ENCODE peak calls at places on chromosome 3, in eight cellular contexts. One of them, this sample, is unnamed.

GRCh38 chr3:114214542-114215341 is 22.6 kb downstream of the ZNF80 start:
- DNase-seq in NCI-H1092 treated with DMSO at 0.1 percent for 48 hours: no peak
- DNase-seq in IMR-90: no peak
- DNase-seq in cerebellar cortex: no peak
- DNase-seq in aorta: no peak
- DNase-seq in WERI-Rb-1: no peak
- DNase-seq in neural crest cell: no peak
- DNase-seq in stimulated activated CD4-positive, alpha-beta T cell treated with anti-CD3 and anti-CD28 coated beads, Interleukin-1b, Interleukin-23, amount 100 ng/mL, for 1 hour: no peak
- DNase-seq in this sample: no peak

GRCh38 chr3:21751891-21752290 is 881 bp upstream of the ZNF385D start:
- DNase-seq in IMR-90: no peak
- DNase-seq in aorta: no peak
- DNase-seq in WERI-Rb-1: no peak
- DNase-seq in NCI-H1092 treated with DMSO at 0.1 percent for 48 hours: no peak
- DNase-seq in neural crest cell: no peak
- DNase-seq in cerebellar cortex: peak; percentile 29
- DNase-seq in stimulated activated CD4-positive, alpha-beta T cell treated with anti-CD3 and anti-CD28 coated beads, Interleukin-1b, Interleukin-23, amount 100 ng/mL, for 1 hour: no peak
- DNase-seq in this sample: no peak

GRCh38 chr3:151012753-151013152 is 40.2 kb upstream of the CLRN1 start:
- DNase-seq in IMR-90: no peak
- DNase-seq in stimulated activated CD4-positive, alpha-beta T cell treated with anti-CD3 and anti-CD28 coated beads, Interleukin-1b, Interleukin-23, amount 100 ng/mL, for 1 hour: no peak
- DNase-seq in NCI-H1092 treated with DMSO at 0.1 percent for 48 hours: no peak
- DNase-seq in WERI-Rb-1: no peak
- DNase-seq in aorta: no peak
- DNase-seq in neural crest cell: no peak
- DNase-seq in cerebellar cortex: no peak
- DNase-seq in this sample: no peak

GRCh38 chr3:59451800-59452741 is 402.2 kb upstream of the CFAP20DC start:
- DNase-seq in stimulated activated CD4-positive, alpha-beta T cell treated with anti-CD3 and anti-CD28 coated beads, Interleukin-1b, Interleukin-23, amount 100 ng/mL, for 1 hour: no peak
- DNase-seq in neural crest cell: no peak
- DNase-seq in WERI-Rb-1: no peak
- DNase-seq in IMR-90: no peak
- DNase-seq in NCI-H1092 treated with DMSO at 0.1 percent for 48 hours: no peak
- DNase-seq in aorta: no peak
- DNase-seq in cerebellar cortex: no peak
- DNase-seq in this sample: no peak

GRCh38 chr3:78402720-78403119 is 1362.8 kb downstream of the ROBO2 start:
- DNase-seq in NCI-H1092 treated with DMSO at 0.1 percent for 48 hours: no peak
- DNase-seq in aorta: no peak
- DNase-seq in neural crest cell: no peak
- DNase-seq in WERI-Rb-1: no peak
- DNase-seq in cerebellar cortex: no peak
- DNase-seq in stimulated activated CD4-positive, alpha-beta T cell treated with anti-CD3 and anti-CD28 coated beads, Interleukin-1b, Interleukin-23, amount 100 ng/mL, for 1 hour: no peak
- DNase-seq in IMR-90: no peak
- DNase-seq in this sample: no peak

GRCh38 chr3:193407156-193407555 is 28.6 kb upstream of the ATP13A5 start:
- DNase-seq in neural crest cell: no peak
- DNase-seq in stimulated activated CD4-positive, alpha-beta T cell treated with anti-CD3 and anti-CD28 coated beads, Interleukin-1b, Interleukin-23, amount 100 ng/mL, for 1 hour: no peak
- DNase-seq in cerebellar cortex: no peak
- DNase-seq in WERI-Rb-1: no peak
- DNase-seq in NCI-H1092 treated with DMSO at 0.1 percent for 48 hours: no peak
- DNase-seq in IMR-90: no peak
- DNase-seq in aorta: no peak
- DNase-seq in this sample: no peak

GRCh38 chr3:125668804-125669203 is 73.5 kb upstream of the OSBPL11 start:
- DNase-seq in IMR-90: no peak
- DNase-seq in neural crest cell: no peak
- DNase-seq in aorta: no peak
- DNase-seq in stimulated activated CD4-positive, alpha-beta T cell treated with anti-CD3 and anti-CD28 coated beads, Interleukin-1b, Interleukin-23, amount 100 ng/mL, for 1 hour: no peak
- DNase-seq in NCI-H1092 treated with DMSO at 0.1 percent for 48 hours: no peak
- DNase-seq in WERI-Rb-1: no peak
- DNase-seq in cerebellar cortex: no peak
- DNase-seq in this sample: no peak

GRCh38 chr3:171455603-171456550 is 4.3 kb downstream of the TNIK start:
- DNase-seq in neural crest cell: no peak
- DNase-seq in IMR-90: no peak
- DNase-seq in aorta: no peak
- DNase-seq in NCI-H1092 treated with DMSO at 0.1 percent for 48 hours: no peak
- DNase-seq in stimulated activated CD4-positive, alpha-beta T cell treated with anti-CD3 and anti-CD28 coated beads, Interleukin-1b, Interleukin-23, amount 100 ng/mL, for 1 hour: no peak
- DNase-seq in WERI-Rb-1: no peak
- DNase-seq in cerebellar cortex: no peak
- DNase-seq in this sample: no peak

GRCh38 chr3:63976166-63976861 is 47.0 kb downstream of the PSMD6 start:
- DNase-seq in aorta: no peak
- DNase-seq in WERI-Rb-1: no peak
- DNase-seq in IMR-90: peak; percentile 96
- DNase-seq in neural crest cell: no peak
- DNase-seq in NCI-H1092 treated with DMSO at 0.1 percent for 48 hours: no peak
- DNase-seq in stimulated activated CD4-positive, alpha-beta T cell treated with anti-CD3 and anti-CD28 coated beads, Interleukin-1b, Interleukin-23, amount 100 ng/mL, for 1 hour: no peak
- DNase-seq in cerebellar cortex: no peak
- DNase-seq in this sample: peak; percentile 98